ENCODE peak calls at places on chromosomes 11 and 22, in eight cellular contexts. J, Y, Z, D, T, X, A and L are unnamed samples.

GRCh38 chr11:116643521-116643920 is 129.3 kb downstream of the BUD13 start:
- DNase-seq in X (no peak), Z (no peak), D (no peak), J (no peak), Y (no peak), T (no peak), A (no peak), L (no peak)

GRCh38 chr11:132177106-132177505 is 806.7 kb downstream of the NTM start:
- DNase-seq in Z (no peak), A (peak), J (no peak), T (no peak), D (no peak), X (peak), Y (no peak), L (no peak)

GRCh38 chr22:49371325-49372110 is 456.2 kb downstream of the BRD1 start:
- DNase-seq in J (no peak), T (no peak), A (no peak), Y (no peak), X (no peak), Z (no peak), D (no peak), L (no peak)

GRCh38 chr22:24091551-24092420 is 80.7 kb downstream of the CABIN1 start:
- DNase-seq in D (no peak), Y (no peak), A (no peak), J (no peak), T (no peak), X (no peak), Z (no peak), L (peak)

GRCh38 chr11:109808569-109808968 is 284.6 kb upstream of the ZC3H12C start:
- DNase-seq in J (no peak), T (no peak), Y (no peak), A (peak), X (no peak), D (no peak), Z (no peak), L (no peak)

GRCh38 chr11:35418282-35418846 is 994 bp downstream of the SLC1A2 start:
- DNase-seq in Y (no peak), A (peak), T (no peak), J (no peak), X (no peak), Z (peak), D (no peak), L (peak)

GRCh38 chr11:107549253-107549953 is 16.1 kb downstream of the ALKBH8 start:
- DNase-seq in D (no peak), T (no peak), Z (peak), Y (peak), J (peak), A (no peak), X (no peak), L (peak)

GRCh38 chr11:115145316-115145715 is 358.9 kb downstream of the CADM1 start:
- DNase-seq in J (no peak), X (no peak), Y (no peak), Z (no peak), D (no peak), T (no peak), A (no peak), L (no peak)

GRCh38 chr22:22721681-22722309 is 77.4 kb downstream of the GGTLC2 start:
- DNase-seq in A (peak), D (no peak), X (no peak), Y (no peak), Z (no peak), T (peak), J (peak), L (no peak)

GRCh38 chr11:12517306-12517705 is 139.9 kb downstream of the PARVA start:
- DNase-seq in Z (no peak), D (no peak), J (no peak), X (no peak), Y (no peak), T (no peak), A (no peak), L (no peak)

GRCh38 chr11:109708184-109708583 is 286.2 kb downstream of the C11orf87 start:
- DNase-seq in Y (no peak), Z (no peak), T (no peak), J (no peak), A (no peak), X (no peak), D (no peak), L (no peak)

GRCh38 chr22:49634006-49634772 is 193.5 kb downstream of the BRD1 start:
- DNase-seq in X (no peak), D (no peak), Y (no peak), J (no peak), Z (no peak), A (no peak), T (no peak), L (no peak)

GRCh38 chr11:134207538-134208239 is 16.1 kb downstream of the NCAPD3 start:
- DNase-seq in D (no peak), Y (peak), Z (peak), A (no peak), X (no peak), J (no peak), T (peak), L (no peak)

GRCh38 chr11:115927823-115928329 is 423.7 kb upstream of the CADM1 start:
- DNase-seq in D (no peak), A (no peak), Z (no peak), T (no peak), X (no peak), Y (no peak), J (peak), L (no peak)

GRCh38 chr22:46067159-46068111 is 82.9 kb upstream of the PPARA start:
- DNase-seq in Z (no peak), Y (no peak), D (no peak), A (peak), J (no peak), X (no peak), T (no peak), L (peak)

GRCh38 chr22:49247194-49247924 is 580.3 kb downstream of the BRD1 start:
- DNase-seq in Z (no peak), J (no peak), X (no peak), T (no peak), Y (no peak), A (no peak), D (no peak), L (no peak)

GRCh38 chr11:112248216-112248615 is 12.4 kb downstream of the PLET1 start:
- DNase-seq in J (no peak), T (no peak), A (peak), D (no peak), Y (no peak), Z (no peak), X (no peak), L (no peak)

GRCh38 chr11:103923473-103923931 is 112.9 kb upstream of the DDI1 start:
- DNase-seq in A (peak), D (no peak), Y (no peak), T (no peak), X (no peak), Z (no peak), J (no peak), L (no peak)

GRCh38 chr11:60251485-60252207 is 8.7 kb upstream of the MS4A4E start:
- DNase-seq in D (no peak), A (no peak), X (peak), J (no peak), Y (no peak), Z (peak), T (no peak), L (no peak)

GRCh38 chr11:76385903-76386302 is 4.8 kb downstream of the GVQW3 start:
- DNase-seq in D (no peak), J (no peak), X (no peak), Z (no peak), A (peak), Y (no peak), T (no peak), L (no peak)

GRCh38 chr22:45262931-45263789 is 21.6 kb upstream of the UPK3A start:
- DNase-seq in Y (no peak), T (no peak), Z (no peak), A (no peak), J (peak), X (no peak), D (no peak), L (no peak)

GRCh38 chr11:72813740-72814138 is 472 bp upstream of the ATG16L2 start:
- DNase-seq in Y (no peak), T (no peak), J (peak), D (no peak), Z (peak), X (peak), A (no peak), L (peak)

GRCh38 chr11:3159296-3160190 is 5.6 kb downstream of the OSBPL5 start:
- DNase-seq in X (peak), Z (no peak), D (no peak), J (no peak), Y (no peak), A (no peak), T (no peak), L (no peak)

GRCh38 chr22:17994424-17995108 is 29.8 kb downstream of the MICAL3 start:
- DNase-seq in A (no peak), Z (no peak), D (no peak), T (no peak), J (no peak), X (no peak), Y (no peak), L (no peak)

GRCh38 chr11:70816156-70816678 is 417.9 kb downstream of the CTTN start:
- DNase-seq in J (no peak), T (no peak), A (no peak), X (no peak), D (no peak), Y (no peak), Z (no peak), L (no peak)

GRCh38 chr11:95972055-95972454 is 48.1 kb upstream of the MTMR2 start:
- DNase-seq in Z (no peak), J (no peak), X (no peak), Y (no peak), T (no peak), A (no peak), D (no peak), L (no peak)

GRCh38 chr11:8729837-8730696 is 47.5 kb downstream of the RPL27A start:
- DNase-seq in T (no peak), Y (no peak), D (no peak), J (no peak), X (no peak), Z (no peak), A (no peak), L (no peak)

GRCh38 chr11:9758676-9759518 is 95.0 kb downstream of the SWAP70 start:
- DNase-seq in X (peak), A (peak), Y (peak), J (peak), T (peak), Z (no peak), D (no peak), L (peak)

GRCh38 chr11:2474059-2474901 is 29.5 kb downstream of the KCNQ1 start:
- DNase-seq in T (no peak), Y (no peak), Z (no peak), A (no peak), D (no peak), J (no peak), X (no peak), L (no peak)

GRCh38 chr22:49887716-49888115 is 30.5 kb downstream of the ALG12 start:
- DNase-seq in T (no peak), A (no peak), J (no peak), Z (no peak), D (no peak), X (no peak), Y (no peak), L (no peak)

GRCh38 chr22:25709758-25710157 is 32.2 kb upstream of the MYO18B start:
- DNase-seq in D (no peak), Y (no peak), A (no peak), T (no peak), X (no peak), Z (no peak), J (peak), L (no peak)

GRCh38 chr11:2816941-2817421 is 68.6 kb downstream of the CDKN1C start:
- DNase-seq in J (no peak), X (no peak), Z (no peak), T (no peak), A (peak), D (peak), Y (no peak), L (no peak)

GRCh38 chr11:45366839-45367238 is 80.7 kb upstream of the SYT13 start:
- DNase-seq in D (no peak), J (no peak), Y (no peak), A (no peak), X (no peak), T (no peak), Z (no peak), L (no peak)